ENCODE peak calls at places on chromosomes 2 and 18, in five cellular contexts. L, F, B, D and G are unnamed samples.

GRCh38 chr2:45699032-45699658 is 47.7 kb downstream of the PRKCE start:
- DNase-seq in L (no peak), F (no peak), B (peak; percentile 64), D (no peak), G (no peak)

GRCh38 chr2:145431181-145431951 is 911.4 kb upstream of the ZEB2 start:
- DNase-seq in F (no peak), D (peak; percentile 11), L (peak; percentile 0), B (no peak), G (no peak)

GRCh38 chr18:38427234-38427633 is 861.6 kb upstream of the CELF4 start:
- DNase-seq in F (no peak), D (no peak), L (peak; percentile 15), B (no peak), G (no peak)

GRCh38 chr2:84297155-84297554 is 161.9 kb downstream of the SUCLG1 start:
- DNase-seq in D (peak; percentile 39), L (no peak), B (no peak), F (no peak), G (no peak)

GRCh38 chr2:28219134-28219533 is 173.5 kb upstream of the FOSL2 start:
- DNase-seq in F (no peak), L (no peak), D (no peak), B (no peak), G (no peak)

GRCh38 chr18:58027341-58027740 is 16.7 kb upstream of the NEDD4L start:
- DNase-seq in F (no peak), L (no peak), D (no peak), B (no peak), G (no peak)

GRCh38 chr18:48673456-48674197 is 134.8 kb downstream of the CTIF start:
- DNase-seq in B (no peak), F (no peak), D (no peak), L (no peak), G (no peak)

GRCh38 chr2:136787970-136788369 is 22.6 kb downstream of the THSD7B start:
- DNase-seq in D (no peak), L (no peak), B (no peak), F (no peak), G (no peak)

GRCh38 chr2:113133696-113134558 is 6.5 kb downstream of the IL1RN start:
- DNase-seq in F (no peak), L (no peak), B (no peak), D (no peak), G (no peak)

GRCh38 chr2:137525644-137526190 is 438.6 kb upstream of the HNMT start:
- DNase-seq in D (no peak), B (no peak), L (no peak), F (no peak), G (no peak)

GRCh38 chr2:218887079-218887478 is 6.4 kb downstream of the WNT10A start:
- DNase-seq in L (peak; percentile 31), F (no peak), B (no peak), D (no peak), G (no peak)

GRCh38 chr18:63971320-63972071 is 1.6 kb downstream of the SERPINB8 start:
- DNase-seq in B (no peak), L (no peak), F (no peak), D (no peak), G (no peak)

GRCh38 chr2:147689510-147689909 is 155.3 kb upstream of the ACVR2A start:
- DNase-seq in D (no peak), F (no peak), L (no peak), B (no peak), G (no peak)

GRCh38 chr18:44938396-44939036 is 257.8 kb downstream of the SETBP1 start:
- DNase-seq in B (no peak), D (no peak), F (peak; percentile 22), L (peak; percentile 68), G (no peak)

GRCh38 chr2:109346601-109347228 is 217.7 kb downstream of the SH3RF3 start:
- DNase-seq in L (no peak), B (no peak), D (no peak), F (no peak), G (no peak)

GRCh38 chr2:231691251-231691772 is 17.0 kb upstream of the PTMA start:
- DNase-seq in D (no peak), F (no peak), B (no peak), L (no peak), G (no peak)

GRCh38 chr2:29808321-29808720 is 113.1 kb downstream of the ALK start:
- DNase-seq in L (no peak), F (no peak), B (no peak), D (no peak), G (no peak)

GRCh38 chr2:206164261-206164862 is 4.7 kb downstream of the EEF1B2 start:
- DNase-seq in D (peak; percentile 42), L (peak; percentile 44), B (no peak), F (no peak), G (peak; percentile 41)

GRCh38 chr2:134301099-134301970 is 47.5 kb downstream of the MGAT5 start:
- DNase-seq in B (no peak), F (no peak), L (no peak), D (no peak), G (no peak)

GRCh38 chr2:102798181-102798580 is 36.4 kb downstream of the TMEM182 start:
- DNase-seq in B (no peak), D (no peak), F (no peak), L (no peak), G (no peak)

GRCh38 chr2:47315490-47315889 is 87.5 kb upstream of the MSH2 start:
- DNase-seq in D (no peak), B (no peak), L (no peak), F (no peak), G (no peak)
- H3K27ac ChIP-seq in D (no peak overlapping the region), B (no peak overlapping the region), L (no peak overlapping the region), F (no peak overlapping the region), G (no peak overlapping the region)

GRCh38 chr2:191226196-191226595 is 19.0 kb upstream of the MYO1B start:
- DNase-seq in B (no peak), L (no peak), F (no peak), D (no peak), G (no peak)

GRCh38 chr2:191228333-191228732 is 16.9 kb upstream of the MYO1B start:
- DNase-seq in D (no peak), B (no peak), L (no peak), F (no peak), G (no peak)

GRCh38 chr2:191230174-191230573 is 15.0 kb upstream of the MYO1B start:
- DNase-seq in D (no peak), F (no peak), L (no peak), B (no peak), G (no peak)

GRCh38 chr2:191231995-191232394 is 13.2 kb upstream of the MYO1B start:
- DNase-seq in D (no peak), B (no peak), L (no peak), F (no peak), G (no peak)

DNA sequence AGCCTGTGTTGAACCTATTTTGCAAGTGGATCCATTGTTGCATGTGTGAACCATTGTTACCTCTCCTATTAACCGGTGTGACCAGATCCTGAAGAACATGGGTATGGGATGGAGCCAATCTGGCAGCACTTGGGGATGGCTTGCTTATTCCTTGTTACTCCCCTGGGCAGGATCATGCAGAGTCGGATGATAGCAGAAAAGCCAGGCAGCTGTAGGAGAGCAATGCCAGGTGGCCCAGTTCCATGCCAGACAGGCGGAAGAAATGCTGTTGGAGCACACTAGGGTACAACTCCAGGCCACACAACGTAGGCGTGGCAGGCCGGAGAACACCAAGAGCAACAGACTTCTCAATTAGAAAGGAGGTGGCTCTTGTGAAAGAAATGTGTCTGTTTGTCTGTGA is 16.3 kb upstream of the MYO1B start:
- DNase-seq in B (no peak), F (peak; percentile 91), D (no peak), L (no peak), G (no peak)
- H3K4me1 ChIP-seq in B (no peaks in the 10 kb centered on the region), F (no peaks in the 10 kb centered on the region), D (peaks cover 18% of the 10 kb centered on the region), L (peaks cover 6% of the 10 kb centered on the region), G (no peaks in the 10 kb centered on the region)

DNA sequence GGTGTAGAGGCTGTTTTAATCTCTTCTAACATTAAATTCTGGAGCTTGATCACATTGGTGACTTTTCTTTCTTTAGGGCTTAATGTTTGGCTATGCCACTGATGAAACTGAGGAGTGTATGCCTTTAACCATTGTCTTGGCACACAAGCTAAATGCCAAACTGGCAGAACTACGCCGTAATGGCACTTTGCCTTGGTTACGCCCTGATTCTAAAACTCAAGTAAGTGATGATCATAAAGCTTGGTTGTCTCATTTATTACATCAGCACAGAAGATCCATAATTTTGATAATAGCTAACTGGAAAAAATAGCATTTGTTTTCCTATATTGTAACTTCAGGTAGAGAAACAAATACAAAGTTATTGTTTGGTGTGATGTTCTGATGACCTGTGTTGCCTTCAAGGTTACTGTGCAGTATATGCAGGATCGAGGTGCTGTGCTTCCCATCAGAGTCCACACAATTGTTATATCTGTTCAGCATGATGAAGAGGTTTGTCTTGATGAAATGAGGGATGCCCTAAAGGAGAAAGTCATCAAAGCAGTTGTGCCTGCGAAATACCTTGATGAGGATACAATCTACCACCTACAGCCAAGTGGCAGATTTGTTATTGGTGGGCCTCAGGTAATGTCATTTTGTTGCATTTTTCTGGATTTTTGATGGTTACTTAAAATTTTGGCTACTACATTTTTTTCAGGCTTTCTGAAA is 2.9 kb downstream of the MAT2A start:
- DNase-seq in B (no peak), L (no peak), F (peak; percentile 38), D (no peak), G (no peak)
- H3K27ac ChIP-seq in B (peak overlapping the region; percentile 100), L (peak overlapping the region; percentile 43), F (peak overlapping the region; percentile 21), D (peak overlapping the region; percentile 100), G (no peak overlapping the region)

GRCh38 chr18:23879544-23879943 is 135.0 kb upstream of the TTC39C start:
- DNase-seq in D (no peak), B (no peak), L (no peak), F (no peak), G (no peak)
- H3K4me1 ChIP-seq in D (peaks cover 5% of the 10 kb centered on the region), B (no peaks in the 10 kb centered on the region), L (peaks cover 16% of the 10 kb centered on the region), F (no peaks in the 10 kb centered on the region), G (no peaks in the 10 kb centered on the region)